ENCODE peak calls at places on chromosome 11, in eight cellular contexts. J, I, R, H, V, N, Z and X are unnamed samples.

GRCh38 chr11:120181446-120181992 is 29.3 kb upstream of the OAF start:
- DNase-seq in J (no peak), I (no peak), R (peak; percentile 43), H (no peak), V (no peak), N (no peak), Z (no peak), X (no peak)

GRCh38 chr11:57162179-57162898 is 19.4 kb upstream of the LRRC55 start:
- DNase-seq in J (no peak), I (no peak), R (no peak), H (no peak), V (no peak), N (no peak), Z (no peak), X (no peak)

GRCh38 chr11:119024430-119025098 is 6.0 kb downstream of the TRAPPC4 start:
- DNase-seq in J (no peak), I (no peak), R (no peak), H (no peak), V (no peak), N (no peak), Z (no peak), X (no peak)

GRCh38 chr11:46537851-46538295 is 56.0 kb downstream of the AMBRA1 start:
- DNase-seq in J (peak; percentile 78), I (peak; percentile 74), R (no peak), H (peak; percentile 96), V (peak; percentile 93), N (no peak), Z (peak; percentile 75), X (peak; percentile 68)

GRCh38 chr11:60500276-60500935 is 7.8 kb downstream of the MS4A12 start:
- DNase-seq in J (no peak), I (no peak), R (no peak), H (no peak), V (no peak), N (no peak), Z (no peak), X (no peak)

GRCh38 chr11:7893792-7894191 is 37.3 kb downstream of the OR10A6 start:
- DNase-seq in J (no peak), I (no peak), R (no peak), H (no peak), V (no peak), N (no peak), Z (no peak), X (no peak)

GRCh38 chr11:78927511-78927910 is 352.8 kb upstream of the NARS2 start:
- DNase-seq in J (no peak), I (no peak), R (no peak), H (no peak), V (no peak), N (no peak), Z (no peak), X (no peak)

GRCh38 chr11:126544311-126545056 is 189.0 kb downstream of the ST3GAL4 start:
- DNase-seq in J (peak; percentile 57), I (peak; percentile 89), R (no peak), H (peak; percentile 76), V (peak; percentile 91), N (no peak), Z (no peak), X (no peak)

GRCh38 chr11:60857378-60858232 is 1.9 kb upstream of the PTGDR2 start:
- DNase-seq in J (peak; percentile 65), I (no peak), R (peak; percentile 27), H (no peak), V (no peak), N (no peak), Z (no peak), X (no peak)

GRCh38 chr11:84671325-84672019 is 955.7 kb downstream of the DLG2 start:
- DNase-seq in J (no peak), I (no peak), R (no peak), H (no peak), V (no peak), N (no peak), Z (no peak), X (no peak)

GRCh38 chr11:5043385-5043784 is 2.9 kb upstream of the OR52J3 start:
- DNase-seq in J (peak; percentile 31), I (no peak), R (no peak), H (no peak), V (no peak), N (no peak), Z (no peak), X (no peak)

GRCh38 chr11:111680486-111681175 is 78.4 kb downstream of the SIK2 start:
- DNase-seq in J (no peak), I (no peak), R (no peak), H (no peak), V (no peak), N (no peak), Z (no peak), X (no peak)

GRCh38 chr11:1946812-1947480 is at the start of gene MRPL23:
- DNase-seq in J (no peak), I (no peak), R (peak; percentile 31), H (no peak), V (no peak), N (no peak), Z (no peak), X (peak; percentile 52)

GRCh38 chr11:133529807-133530500 is 2.3 kb downstream of the OPCML start:
- DNase-seq in J (no peak), I (no peak), R (no peak), H (no peak), V (peak; percentile 76), N (no peak), Z (no peak), X (no peak)

GRCh38 chr11:1057806-1058205 is 16.9 kb upstream of the MUC2 start:
- DNase-seq in J (no peak), I (no peak), R (no peak), H (no peak), V (no peak), N (peak; percentile 1), Z (no peak), X (no peak)

GRCh38 chr11:105137286-105137685 is 2.3 kb downstream of the CARD18 start:
- DNase-seq in J (peak; percentile 43), I (no peak), R (no peak), H (no peak), V (no peak), N (no peak), Z (no peak), X (no peak)

GRCh38 chr11:15667127-15667725 is 552.5 kb downstream of the INSC start:
- DNase-seq in J (peak; percentile 70), I (no peak), R (no peak), H (no peak), V (peak; percentile 10), N (no peak), Z (no peak), X (no peak)

GRCh38 chr11:134052395-134052987 is 16.4 kb upstream of the JAM3 start:
- DNase-seq in J (peak; percentile 22), I (no peak), R (peak; percentile 50), H (no peak), V (no peak), N (no peak), Z (no peak), X (no peak)

GRCh38 chr11:115269193-115269592 is 235.0 kb downstream of the CADM1 start:
- DNase-seq in J (no peak), I (no peak), R (no peak), H (no peak), V (no peak), N (no peak), Z (no peak), X (no peak)

GRCh38 chr11:8094656-8095055 is 13.6 kb downstream of the TUB start:
- DNase-seq in J (no peak), I (no peak), R (no peak), H (no peak), V (peak; percentile 15), N (no peak), Z (no peak), X (no peak)

GRCh38 chr11:123590296-123590912 is 64.0 kb downstream of the SCN3B start:
- DNase-seq in J (peak; percentile 53), I (no peak), R (no peak), H (no peak), V (no peak), N (no peak), Z (peak; percentile 92), X (no peak)

GRCh38 chr11:35178862-35179261 is 39.9 kb downstream of the CD44 start:
- DNase-seq in J (peak; percentile 35), I (no peak), R (no peak), H (no peak), V (no peak), N (no peak), Z (no peak), X (no peak)
- H3K27ac ChIP-seq in J (peak overlapping the region; percentile 69), I (no peak overlapping the region), R (no peak overlapping the region), H (no peak overlapping the region), V (no peak overlapping the region), N (no peak overlapping the region), Z (peak overlapping the region; percentile 78), X (peak overlapping the region; percentile 65)

DNA sequence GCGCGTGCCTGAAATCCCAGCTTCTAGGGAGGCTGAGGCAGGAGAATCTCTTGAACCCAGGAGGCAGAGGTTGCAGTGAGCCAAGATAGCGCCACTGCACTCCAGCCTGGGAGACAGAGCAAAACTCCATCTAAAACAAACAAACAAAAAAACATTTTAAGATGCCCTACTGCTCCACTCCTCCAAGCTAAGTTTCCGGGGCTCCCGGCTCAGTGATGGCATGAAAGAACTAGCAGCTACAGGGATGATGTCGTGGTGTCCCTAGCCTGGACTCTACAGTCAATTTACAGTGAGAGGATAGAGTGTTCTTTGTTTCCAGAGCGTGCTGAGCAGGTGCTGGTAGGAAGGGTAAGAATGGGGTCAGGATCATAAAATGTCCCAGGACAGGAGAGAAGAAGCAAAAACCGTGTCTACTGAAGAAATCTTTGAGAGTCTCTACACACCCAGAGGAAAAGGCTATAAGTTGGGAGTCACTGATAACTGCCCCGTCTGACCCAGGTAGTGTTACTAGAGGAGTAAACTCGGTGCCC is 1.2 kb upstream of the ZBTB3 start:
- DNase-seq in J (no peak), I (no peak), R (peak; percentile 24), H (no peak), V (no peak), N (no peak), Z (no peak), X (no peak)
- H3K27ac ChIP-seq in J (no peak overlapping the region), I (no peak overlapping the region), R (no peak overlapping the region), H (no peak overlapping the region), V (no peak overlapping the region), N (no peak overlapping the region), Z (no peak overlapping the region), X (no peak overlapping the region)

DNA sequence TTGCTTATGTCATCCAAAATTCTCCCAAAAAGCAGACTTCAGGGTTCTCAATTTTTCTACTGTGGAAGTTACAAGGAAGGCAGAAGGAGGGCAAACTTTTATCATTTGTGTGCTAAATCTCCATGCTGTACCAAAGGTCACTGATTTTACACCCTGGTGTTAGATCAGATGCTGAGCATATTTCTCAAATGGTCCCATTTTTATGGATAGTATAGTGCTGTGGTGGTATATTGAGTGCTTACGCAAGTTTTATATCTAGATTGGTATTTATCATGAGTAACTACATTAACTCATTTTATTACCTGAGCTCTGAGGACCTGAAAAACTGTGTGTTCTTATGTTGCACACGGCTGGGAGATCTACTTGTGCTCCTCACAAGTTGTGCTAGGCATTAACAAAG is 75.1 kb downstream of the PRR5L start:
- DNase-seq in J (no peak), I (no peak), R (no peak), H (no peak), V (no peak), N (no peak), Z (no peak), X (no peak)
- H3K27ac ChIP-seq in J (no peak overlapping the region), I (no peak overlapping the region), R (no peak overlapping the region), H (no peak overlapping the region), V (no peak overlapping the region), N (no peak overlapping the region), Z (no peak overlapping the region), X (no peak overlapping the region)

DNA sequence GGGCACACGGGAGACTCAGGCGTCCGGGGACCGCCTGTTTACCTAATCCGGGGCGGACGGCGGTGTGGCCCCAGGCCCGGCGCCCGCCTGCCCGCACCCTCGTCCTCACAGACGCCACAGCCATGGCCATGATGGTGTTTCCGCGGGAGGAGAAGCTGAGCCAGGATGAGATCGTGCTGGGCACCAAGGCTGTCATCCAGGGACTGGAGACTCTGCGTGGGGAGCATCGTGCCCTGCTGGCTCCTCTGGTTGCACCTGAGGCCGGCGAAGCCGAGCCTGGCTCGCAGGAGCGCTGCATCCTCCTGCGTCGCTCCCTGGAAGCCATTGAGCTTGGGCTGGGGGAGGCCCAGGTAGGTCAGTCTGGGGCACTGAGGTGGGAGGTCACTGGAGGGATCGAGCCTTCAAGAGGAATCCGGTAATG is 10.0 kb upstream of the RAB1B start:
- DNase-seq in J (no peak), I (no peak), R (no peak), H (no peak), V (no peak), N (no peak), Z (no peak), X (no peak)
- H3K27ac ChIP-seq in J (peak overlapping the region; percentile 72), I (peak overlapping the region; percentile 76), R (no peak overlapping the region), H (peak overlapping the region; percentile 73), V (no peak overlapping the region), N (peak overlapping the region; percentile 87), Z (peak overlapping the region; percentile 94), X (peak overlapping the region; percentile 98)